ENCODE peak calls at places on chromosomes 5 and 9, in ten cellular contexts. G, C, F, M, E, S, W, K, O and X are unnamed samples. For H3K4me1, the result is how much of the 10 kb centered on the place peaks cover.

GRCh38 chr5:62115009-62115408 is 191.0 kb upstream of the KIF2A start:
- DNase-seq in G (no peak), C (no peak), F (no peak), M (no peak), E (no peak), S (no peak), W (no peak), K (no peak), O (no peak), X (no peak)

GRCh38 chr5:140311011-140311467 is 8.1 kb upstream of the PFDN1 start:
- DNase-seq in G (no peak), C (no peak), F (peak), M (no peak), E (no peak), S (peak), W (peak), K (peak), O (no peak), X (no peak)

GRCh38 chr5:112480501-112480900 is 61.4 kb upstream of the EPB41L4A start:
- DNase-seq in G (no peak), C (no peak), F (no peak), M (no peak), E (no peak), S (no peak), W (no peak), K (no peak), O (no peak), X (no peak)

GRCh38 chr5:53376853-53377252 is 103.6 kb upstream of the FST start:
- DNase-seq in G (no peak), C (no peak), F (no peak), M (no peak), E (no peak), S (no peak), W (no peak), K (no peak), O (no peak), X (no peak)

GRCh38 chr9:80699551-80699998 is 989.8 kb downstream of the TLE1 start:
- DNase-seq in G (no peak), C (no peak), F (peak), M (no peak), E (no peak), S (no peak), W (peak), K (no peak), O (no peak), X (no peak)

GRCh38 chr9:35813434-35814105 is 1.3 kb downstream of the HINT2 start:
- DNase-seq in G (no peak), C (no peak), F (no peak), M (no peak), E (no peak), S (peak), W (peak), K (peak), O (no peak), X (no peak)

GRCh38 chr9:101566904-101567724 is 27.7 kb downstream of the PPP3R2 start:
- DNase-seq in G (no peak), C (no peak), F (peak), M (no peak), E (no peak), S (peak), W (peak), K (no peak), O (peak), X (no peak)

GRCh38 chr5:35618297-35618636 is 604 bp downstream of the SPEF2 start:
- DNase-seq in G (no peak), C (no peak), F (no peak), M (no peak), E (no peak), S (no peak), W (no peak), K (no peak), O (no peak), X (no peak)

GRCh38 chr9:34522091-34522887 is 501 bp downstream of the ENHO start:
- DNase-seq in G (no peak), C (no peak), F (no peak), M (no peak), E (no peak), S (no peak), W (no peak), K (peak), O (no peak), X (no peak)

GRCh38 chr9:12708562-12709298 is 15.5 kb downstream of the TYRP1 start:
- DNase-seq in G (no peak), C (no peak), F (peak), M (no peak), E (no peak), S (peak), W (peak), K (no peak), O (no peak), X (no peak)

GRCh38 chr9:131270171-131271015 is 5.9 kb downstream of the FAM78A start:
- DNase-seq in G (peak), C (peak), F (no peak), M (no peak), E (peak), S (no peak), W (no peak), K (peak), O (no peak), X (no peak)

GRCh38 chr5:90477073-90477472 is 2.4 kb downstream of the POLR3G start:
- DNase-seq in G (no peak), C (no peak), F (no peak), M (no peak), E (no peak), S (no peak), W (no peak), K (no peak), O (no peak), X (no peak)

GRCh38 chr5:180785794-180786221 is 16.8 kb downstream of the MGAT1 start:
- DNase-seq in G (peak), C (peak), F (peak), M (peak), E (no peak), S (no peak), W (peak), K (no peak), O (peak), X (no peak)

GRCh38 chr9:129337287-129338140 is 159.5 kb upstream of the IER5L start:
- DNase-seq in G (no peak), C (no peak), F (no peak), M (no peak), E (no peak), S (no peak), W (no peak), K (no peak), O (no peak), X (no peak)

GRCh38 chr9:129334744-129335080 is 156.7 kb upstream of the IER5L start:
- DNase-seq in G (no peak), C (no peak), F (no peak), M (no peak), E (no peak), S (no peak), W (no peak), K (no peak), O (no peak), X (no peak)

GRCh38 chr9:129335456-129336129 is 157.5 kb upstream of the IER5L start:
- DNase-seq in G (no peak), C (peak), F (no peak), M (no peak), E (no peak), S (no peak), W (no peak), K (no peak), O (no peak), X (no peak)

GRCh38 chr9:129336130-129336528 is 158.1 kb upstream of the IER5L start:
- DNase-seq in G (no peak), C (no peak), F (no peak), M (no peak), E (no peak), S (no peak), W (peak), K (no peak), O (no peak), X (no peak)

DNA sequence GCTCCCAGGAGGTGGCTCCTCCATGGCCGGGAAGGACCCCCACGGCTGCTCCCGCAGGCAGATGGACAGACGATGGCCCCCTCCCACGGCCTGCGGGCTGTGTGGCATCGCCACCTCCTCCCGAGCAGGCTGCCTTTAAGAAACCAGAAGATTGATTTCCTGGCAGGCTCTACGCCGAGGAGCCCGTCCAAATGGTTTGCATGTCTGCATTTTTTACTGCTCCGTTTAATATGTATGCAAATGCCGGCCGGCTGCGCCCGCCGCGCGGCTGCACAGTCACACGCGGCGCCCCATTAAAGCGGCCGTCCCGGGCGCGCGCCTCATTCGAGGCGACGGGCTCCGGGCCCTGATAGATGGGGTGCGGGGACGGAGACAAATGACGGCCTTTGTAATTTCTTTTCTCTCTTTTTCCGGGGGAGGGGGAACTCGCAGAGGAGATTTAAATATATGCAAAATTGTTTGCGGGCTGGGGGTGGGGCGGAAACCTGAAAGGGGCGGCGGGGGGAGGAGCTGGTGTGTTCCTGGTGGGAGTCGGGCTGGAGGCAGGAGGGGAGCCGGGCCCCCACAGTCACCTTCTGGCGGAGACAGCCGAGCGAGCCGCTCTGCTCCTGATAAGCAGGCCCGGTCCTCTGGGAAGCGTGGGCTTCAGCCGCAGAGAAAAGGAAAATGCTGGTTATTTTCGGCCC is 158.7 kb upstream of the IER5L start:
- DNase-seq in G (no peak), C (peak), F (peak), M (peak), E (no peak), S (no peak), W (peak), K (no peak), O (peak), X (peak)
- TF ChIP-seq CTCF in G (no peak), C (no peak), F (no peak), M (no peak), E (no peak), S (no peak), W (no peak), K (no peak), O (no peak), X (no peak)

GRCh38 chr9:14270358-14271077 is 43.4 kb downstream of the NFIB start:
- DNase-seq in G (no peak), C (no peak), F (peak), M (no peak), E (no peak), S (no peak), W (peak), K (no peak), O (no peak), X (no peak)
- H3K4me1 ChIP-seq in G (under half), C (half or more), F (under half), M (under half), E (half or more), S (under half), W (under half), K (under half), O (under half), X (under half)

DNA sequence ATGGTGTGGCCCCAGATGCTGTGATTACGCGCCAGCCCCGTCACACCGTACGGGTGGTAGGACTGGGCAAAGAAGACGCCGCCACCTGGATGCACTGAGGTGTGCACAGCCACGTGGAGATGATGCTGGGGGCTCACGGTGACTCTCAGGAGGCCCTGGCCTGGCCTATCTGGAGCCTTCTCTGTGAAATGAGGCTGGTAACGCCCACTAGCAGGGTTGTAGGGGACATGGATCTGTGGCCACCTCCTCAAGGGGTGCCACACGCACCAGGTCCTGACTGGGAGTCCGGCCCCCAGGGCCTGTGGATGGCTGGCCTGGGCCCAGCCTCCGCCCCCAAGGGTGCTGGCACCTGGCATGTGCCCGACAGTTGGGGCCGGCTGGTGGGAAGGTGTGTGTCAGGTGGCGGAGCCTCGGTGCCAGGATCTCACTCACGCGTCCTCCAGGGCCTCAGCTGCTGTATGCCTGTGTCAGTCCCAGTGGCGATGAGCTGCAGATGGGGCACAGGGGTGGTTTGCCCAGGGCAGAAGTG is 32.4 kb downstream of the NEK6 start:
- DNase-seq in G (no peak), C (peak), F (no peak), M (no peak), E (no peak), S (no peak), W (no peak), K (no peak), O (no peak), X (no peak)
- H3K4me3 ChIP-seq in G (no peak), C (no peak), F (no peak), M (no peak), E (no peak), S (no peak), W (no peak), K (no peak), O (no peak), X (no peak)

GRCh38 chr9:138069731-138070456 is 192.3 kb downstream of the CACNA1B start:
- DNase-seq in G (peak), C (peak), F (no peak), M (peak), E (no peak), S (no peak), W (no peak), K (no peak), O (no peak), X (no peak)
- TF ChIP-seq CTCF in G (no peak), C (no peak), F (no peak), M (no peak), E (no peak), S (no peak), W (no peak), K (no peak), O (no peak), X (no peak)

GRCh38 chr5:172556971-172557461 is 84.0 kb upstream of the NEURL1B start:
- DNase-seq in G (no peak), C (no peak), F (peak), M (peak), E (no peak), S (no peak), W (no peak), K (no peak), O (no peak), X (no peak)
- H3K4me1 ChIP-seq in G (under half), C (under half), F (under half), M (under half), E (under half), S (under half), W (under half), K (under half), O (under half), X (under half)

DNA sequence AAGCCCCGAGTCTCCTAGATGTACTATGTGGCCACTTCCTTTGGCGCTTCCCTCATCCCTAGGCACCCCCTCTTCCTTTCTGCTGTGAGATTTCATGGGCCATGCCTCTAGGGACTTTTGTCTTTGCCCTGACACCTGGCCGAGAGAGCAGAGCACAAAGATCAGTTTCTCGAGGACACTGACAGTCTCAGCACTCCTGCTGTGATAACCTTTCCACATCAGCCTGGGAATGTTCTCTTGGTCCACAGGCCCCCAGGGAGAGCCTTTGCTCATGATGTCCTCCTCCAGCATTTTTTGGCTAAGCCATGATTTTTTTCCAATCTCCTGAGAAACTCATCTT is 127.0 kb upstream of the CPEB4 start:
- DNase-seq in G (no peak), C (no peak), F (no peak), M (no peak), E (no peak), S (no peak), W (no peak), K (no peak), O (no peak), X (no peak)
- H3K4me3 ChIP-seq in G (no peak), C (no peak), F (no peak), M (no peak), E (no peak), S (no peak), W (no peak), K (no peak), O (no peak), X (no peak)

GRCh38 chr5:43065384-43066230 is 25.5 kb upstream of the ANXA2R start:
- DNase-seq in G (peak), C (peak), F (peak), M (peak), E (peak), S (no peak), W (peak), K (peak), O (peak), X (no peak)
- TF ChIP-seq CTCF in G (no peak), C (no peak), F (no peak), M (no peak), E (no peak), S (peak), W (no peak), K (no peak), O (no peak), X (no peak)

GRCh38 chr9:70405808-70406445 is 8.5 kb downstream of the KLF9 start:
- DNase-seq in G (no peak), C (no peak), F (no peak), M (no peak), E (no peak), S (no peak), W (no peak), K (peak), O (no peak), X (no peak)

GRCh38 chr9:70403618-70404025 is 10.8 kb downstream of the KLF9 start:
- DNase-seq in G (no peak), C (no peak), F (no peak), M (no peak), E (no peak), S (no peak), W (peak), K (peak), O (no peak), X (no peak)

GRCh38 chr9:70403166-70403565 is 11.3 kb downstream of the KLF9 start:
- DNase-seq in G (no peak), C (no peak), F (no peak), M (no peak), E (no peak), S (no peak), W (no peak), K (peak), O (no peak), X (no peak)

GRCh38 chr9:70402213-70402612 is 12.2 kb downstream of the KLF9 start:
- DNase-seq in G (no peak), C (no peak), F (no peak), M (no peak), E (no peak), S (no peak), W (no peak), K (no peak), O (no peak), X (no peak)

GRCh38 chr9:70404261-70404660 is 10.2 kb downstream of the KLF9 start:
- DNase-seq in G (no peak), C (no peak), F (no peak), M (no peak), E (no peak), S (no peak), W (no peak), K (peak), O (no peak), X (no peak)
- H3K4me1 ChIP-seq in G (half or more), C (half or more), F (under half), M (half or more), E (half or more), S (under half), W (under half), K (under half), O (under half), X (under half)

GRCh38 chr5:78500028-78500427 is 139.6 kb downstream of the SCAMP1 start:
- DNase-seq in G (no peak), C (no peak), F (no peak), M (no peak), E (no peak), S (no peak), W (no peak), K (no peak), O (no peak), X (no peak)
- H3K4me3 ChIP-seq in G (no peak), C (no peak), F (no peak), M (no peak), E (no peak), S (no peak), W (no peak), K (no peak), O (no peak), X (no peak)

DNA sequence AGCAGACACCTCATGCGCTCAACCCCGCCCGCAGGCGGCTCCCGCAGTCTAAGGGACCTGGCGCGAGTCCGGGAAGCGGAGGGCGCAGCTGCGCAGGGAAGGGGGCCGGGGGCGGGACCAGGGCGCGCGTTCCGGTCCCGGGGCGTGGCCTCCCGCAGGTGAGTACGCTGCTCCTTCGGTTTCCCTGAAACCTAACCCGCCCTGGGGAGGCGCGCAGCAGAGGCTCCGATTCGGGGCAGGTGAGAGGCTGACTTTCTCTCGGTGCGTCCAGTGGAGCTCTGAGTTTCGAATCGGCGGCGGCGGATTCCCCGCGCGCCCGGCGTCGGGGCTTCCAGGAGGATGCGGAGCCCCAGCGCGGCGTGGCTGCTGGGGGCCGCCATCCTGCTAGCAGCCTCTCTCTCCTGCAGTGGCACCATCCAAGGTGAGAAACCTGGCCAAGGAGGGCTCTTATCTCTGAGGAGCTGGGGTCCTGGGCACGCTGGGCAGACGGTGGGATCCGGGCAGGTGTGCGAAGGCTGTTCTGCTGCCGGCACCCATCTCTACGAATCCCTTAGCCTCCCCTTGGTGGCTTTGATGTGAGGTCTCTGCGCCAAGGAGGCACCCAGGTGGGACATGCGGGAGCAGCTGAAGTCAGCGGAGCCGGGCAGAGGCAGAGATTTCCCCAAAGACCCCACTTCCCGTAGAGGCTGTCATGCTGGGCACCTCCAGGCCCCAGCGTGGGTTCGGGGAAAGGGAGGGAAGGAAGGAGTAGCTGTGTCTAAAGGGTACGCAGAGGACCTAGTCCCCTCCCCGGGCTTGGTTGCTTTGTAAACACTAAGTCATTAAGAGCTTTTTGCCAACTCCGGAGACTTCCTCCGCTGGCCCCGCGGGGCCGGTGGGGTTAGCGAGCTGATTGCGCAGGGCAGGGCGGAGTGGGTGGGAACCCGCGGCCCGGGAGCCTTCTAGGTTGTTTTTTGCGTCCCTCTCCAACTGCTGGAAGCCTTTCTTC is at the start of gene F2RL1:
- DNase-seq in G (peak), C (peak), F (peak), M (peak), E (peak), S (peak), W (peak), K (peak), O (peak), X (peak)
- TF ChIP-seq CTCF in G (no peak), C (no peak), F (no peak), M (no peak), E (no peak), S (peak), W (no peak), K (no peak), O (peak), X (no peak)